ENCODE peak calls at places on chromosomes 4 and X, in five cellular contexts. Z, U, C, R and E are unnamed samples.

GRCh38 chrX:7168366-7168765 is 20.4 kb upstream of the PUDP start:
- DNase-seq in U (no peak), R (no peak), C (no peak), Z (no peak), E (no peak)

GRCh38 chr4:6938237-6938636 is 28.6 kb downstream of the TBC1D14 start:
- DNase-seq in U (no peak), C (no peak), Z (peak), R (no peak), E (no peak)

GRCh38 chr4:130393246-130394041 is 1297.5 kb downstream of the C4orf33 start:
- DNase-seq in U (no peak), R (no peak), Z (no peak), C (no peak), E (no peak)

GRCh38 chr4:141248029-141248428 is 27.3 kb downstream of the ZNF330 start:
- DNase-seq in Z (no peak), R (no peak), C (no peak), U (no peak), E (no peak)

GRCh38 chr4:81827568-81828202 is 356.0 kb upstream of the RASGEF1B start:
- DNase-seq in U (no peak), R (no peak), C (no peak), Z (no peak), E (no peak)

GRCh38 chr4:2689825-2690700 is 66.1 kb downstream of the TNIP2 start:
- DNase-seq in C (no peak), R (no peak), U (peak), Z (no peak), E (no peak)

GRCh38 chrX:64204252-64204651 is 1.3 kb downstream of the AMER1 start:
- DNase-seq in C (no peak), Z (peak), R (no peak), U (no peak), E (no peak)

GRCh38 chr4:89270792-89271191 is 36.8 kb downstream of the GPRIN3 start:
- DNase-seq in R (no peak), C (peak), U (no peak), Z (no peak), E (no peak)

GRCh38 chrX:1661048-1661921 is 46.4 kb downstream of the ASMT start:
- DNase-seq in Z (no peak), C (no peak), U (peak), R (no peak), E (no peak)

GRCh38 chr4:152524429-152524828 is 11.5 kb downstream of the FBXW7 start:
- DNase-seq in R (no peak), U (no peak), C (no peak), Z (no peak), E (no peak)